ENCODE peak calls at places on chromosomes 5 and 9, in eight cellular contexts. D, L, T, N, O, U, P and R are unnamed samples.

GRCh38 chr9:34559616-34560546 is 29.6 kb downstream of the CNTFR start:
- DNase-seq in D (peak), U (peak), O (peak), N (peak), L (peak), P (no peak), T (no peak), R (no peak)

GRCh38 chr5:134143964-134144941 is 29.8 kb downstream of the TCF7 start:
- DNase-seq in L (no peak), D (no peak), N (no peak), P (no peak), U (no peak), T (no peak), O (no peak), R (no peak)

GRCh38 chr5:175710361-175710760 is 52.5 kb downstream of the HRH2 start:
- DNase-seq in T (no peak), N (no peak), L (no peak), D (no peak), O (no peak), U (no peak), P (no peak), R (no peak)

GRCh38 chr5:179819296-179820126 is 1.2 kb upstream of the SQSTM1 start:
- DNase-seq in T (peak), L (peak), N (peak), U (peak), O (peak), D (peak), P (no peak), R (no peak)

GRCh38 chr5:54533541-54534179 is 16.1 kb downstream of the SNX18 start:
- DNase-seq in L (peak), T (no peak), P (no peak), N (no peak), D (no peak), U (no peak), O (no peak), R (no peak)

GRCh38 chr5:81239613-81240012 is 6.5 kb downstream of the CKMT2 start:
- DNase-seq in T (no peak), P (no peak), D (no peak), U (no peak), N (no peak), O (no peak), L (peak), R (no peak)

GRCh38 chr5:139696167-139696893 is 48.2 kb downstream of the CXXC5 start:
- DNase-seq in D (no peak), T (no peak), L (no peak), P (no peak), U (no peak), N (no peak), O (no peak), R (no peak)

GRCh38 chr5:179346401-179346800 is 1.1 kb upstream of the ADAMTS2 start:
- DNase-seq in L (no peak), N (no peak), D (no peak), T (no peak), O (no peak), P (no peak), U (peak), R (no peak)

GRCh38 chr9:133914483-133915342 is 77.4 kb downstream of the VAV2 start:
- DNase-seq in N (no peak), U (peak), O (no peak), D (no peak), P (no peak), T (no peak), L (no peak), R (no peak)

GRCh38 chr9:99345936-99346335 is 123.9 kb downstream of the SEC61B start:
- DNase-seq in L (no peak), U (no peak), T (no peak), O (no peak), N (peak), P (peak), D (no peak), R (no peak)

GRCh38 chr9:127175764-127176163 is 53.3 kb upstream of the ANGPTL2 start:
- DNase-seq in T (no peak), N (no peak), L (no peak), P (no peak), O (no peak), D (no peak), U (peak), R (no peak)

GRCh38 chr9:104977580-104977979 is 49.6 kb upstream of the ABCA1 start:
- DNase-seq in D (no peak), P (no peak), L (no peak), U (no peak), T (no peak), N (no peak), O (no peak), R (no peak)

GRCh38 chr9:29209748-29210276 is 1636.5 kb upstream of the C9orf72 start:
- DNase-seq in L (no peak), O (no peak), P (no peak), T (no peak), U (no peak), D (no peak), N (no peak), R (no peak)

GRCh38 chr9:126052791-126053190 is 273.8 kb upstream of the MVB12B start:
- DNase-seq in D (no peak), L (no peak), N (no peak), O (no peak), P (no peak), U (no peak), T (no peak), R (no peak)

GRCh38 chr9:7510209-7510608 is 289.4 kb downstream of the DMAC1 start:
- DNase-seq in O (no peak), L (no peak), D (no peak), P (no peak), T (no peak), U (no peak), N (no peak), R (no peak)

GRCh38 chr9:948497-948896 is 28.0 kb upstream of the DMRT3 start:
- DNase-seq in L (no peak), N (no peak), T (no peak), D (no peak), P (no peak), O (no peak), U (no peak), R (no peak)

GRCh38 chr9:88388886-88389617 is 808 bp downstream of the SPIN1 start:
- DNase-seq in L (peak), N (peak), P (peak), T (no peak), O (peak), U (no peak), D (peak), R (peak)

GRCh38 chr5:59793000-59793399 is 100.5 kb downstream of the PDE4D start:
- DNase-seq in U (peak), O (peak), L (no peak), P (peak), T (no peak), D (peak), N (peak), R (no peak)

GRCh38 chr9:134597041-134597913 is 44.3 kb upstream of the COL5A1 start:
- DNase-seq in N (peak), D (no peak), U (no peak), L (no peak), T (no peak), O (no peak), P (no peak), R (no peak)

GRCh38 chr5:179451099-179451812 is 99.1 kb upstream of the RUFY1 start:
- DNase-seq in L (peak), O (no peak), P (no peak), N (no peak), U (no peak), D (no peak), T (no peak), R (no peak)

GRCh38 chr9:116491659-116492058 is 195.4 kb upstream of the TRIM32 start:
- DNase-seq in T (no peak), P (no peak), D (no peak), O (no peak), U (no peak), N (no peak), L (no peak), R (no peak)

GRCh38 chr5:14202462-14202861 is 59.3 kb downstream of the TRIO start:
- DNase-seq in O (no peak), T (no peak), D (peak), P (no peak), U (no peak), L (no peak), N (no peak), R (no peak)

GRCh38 chr9:120306561-120306960 is 273.4 kb downstream of the CDK5RAP2 start:
- DNase-seq in L (no peak), T (no peak), N (no peak), P (no peak), D (no peak), O (no peak), U (no peak), R (no peak)

GRCh38 chr5:74179183-74179582 is 461.3 kb downstream of the ENC1 start:
- DNase-seq in N (peak), L (no peak), T (no peak), D (peak), U (no peak), P (no peak), O (no peak), R (no peak)

GRCh38 chr5:112757468-112758208 is 20.0 kb downstream of the APC start:
- DNase-seq in U (no peak), P (peak), D (peak), O (peak), N (peak), T (no peak), L (peak), R (peak)

GRCh38 chr5:14265574-14265973 is 122.4 kb downstream of the TRIO start:
- DNase-seq in L (no peak), N (peak), T (no peak), U (no peak), P (peak), O (no peak), D (peak), R (no peak)

GRCh38 chr5:6188976-6189375 is 189.4 kb downstream of the MED10 start:
- DNase-seq in T (no peak), U (no peak), L (no peak), N (no peak), D (no peak), O (no peak), P (no peak), R (no peak)

GRCh38 chr9:124399323-124399962 is 15.8 kb downstream of the PSMB7 start:
- DNase-seq in O (no peak), T (no peak), D (peak), L (no peak), N (peak), P (no peak), U (no peak), R (no peak)

GRCh38 chr9:79104216-79104615 is 467.5 kb upstream of the TLE4 start:
- DNase-seq in L (no peak), N (no peak), U (no peak), O (no peak), T (no peak), P (no peak), D (no peak), R (no peak)

GRCh38 chr5:95839658-95840057 is 17.1 kb upstream of the GLRX start:
- DNase-seq in L (no peak), P (no peak), T (no peak), D (no peak), O (no peak), N (no peak), U (no peak), R (no peak)

GRCh38 chr9:69165581-69165980 is 8.5 kb upstream of the TJP2 start:
- DNase-seq in P (no peak), D (no peak), L (no peak), U (no peak), N (no peak), O (no peak), T (no peak), R (no peak)

GRCh38 chr9:137800196-137801022 is 77.2 kb upstream of the CACNA1B start:
- DNase-seq in P (no peak), L (no peak), T (no peak), D (no peak), U (no peak), N (no peak), O (no peak), R (no peak)

GRCh38 chr5:9490494-9491097 is 55.3 kb downstream of the SEMA5A start:
- DNase-seq in D (no peak), N (no peak), P (no peak), L (no peak), T (no peak), U (no peak), O (no peak), R (no peak)

GRCh38 chr5:107389130-107389553 is 281.6 kb downstream of the EFNA5 start:
- DNase-seq in T (peak), N (peak), O (peak), D (peak), L (no peak), P (peak), U (no peak), R (peak)

GRCh38 chr9:93246111-93246510 is 62.2 kb downstream of the WNK2 start:
- DNase-seq in D (no peak), O (no peak), P (no peak), T (no peak), L (no peak), U (no peak), N (no peak), R (no peak)